ENCODE peak calls at places on chromosome 4, in five cellular contexts. L is OCI-LY7, R is fibroblast of mammary gland, C is ovary, P is left ventricle myocardium inferior. V is an unnamed sample.
A peak's percentile ranks its signal among the peaks of the same experiment; 100 is the strongest.

GRCh38 chr4:36082817-36083216 is 161.5 kb downstream of the ARAP2 start:
- DNase-seq in L (no peak), R (no peak), C (no peak), P (no peak), V (no peak)

GRCh38 chr4:170868191-170868590 is 778.4 kb upstream of the AADAT start:
- DNase-seq in L (no peak), R (peak; percentile 41), C (no peak), P (no peak), V (no peak)

GRCh38 chr4:184617611-184618196 is 31.5 kb downstream of the CASP3 start:
- DNase-seq in L (no peak), R (no peak), C (no peak), P (no peak), V (peak; percentile 55)

GRCh38 chr4:169315530-169316306 is 45.0 kb upstream of the SH3RF1 start:
- DNase-seq in L (no peak), R (peak; percentile 70), C (no peak), P (no peak), V (peak; percentile 40)

GRCh38 chr4:87543835-87544461 is 14.8 kb upstream of the SPARCL1 start:
- DNase-seq in L (no peak), R (peak; percentile 78), C (no peak), P (no peak), V (peak; percentile 80)

GRCh38 chr4:109303141-109303499 is 662 bp upstream of the COL25A1 start:
- DNase-seq in L (no peak), R (no peak), C (peak; percentile 16), P (no peak), V (no peak)

GRCh38 chr4:183352546-183352945 is 30.3 kb upstream of the CLDN24 start:
- DNase-seq in L (no peak), R (no peak), C (no peak), P (no peak), V (no peak)

GRCh38 chr4:121829511-121829910 is 5.8 kb upstream of the CCNA2 start:
- DNase-seq in L (no peak), R (no peak), C (no peak), P (no peak), V (no peak)

GRCh38 chr4:78517050-78517652 is 34.4 kb upstream of the ANXA3 start:
- DNase-seq in L (peak; percentile 27), R (peak; percentile 60), C (no peak), P (no peak), V (peak; percentile 64)

GRCh38 chr4:43564601-43565000 is 672.1 kb downstream of the GRXCR1 start:
- DNase-seq in L (no peak), R (no peak), C (no peak), P (no peak), V (no peak)

GRCh38 chr4:139736257-139736626 is 70.6 kb downstream of the MGST2 start:
- DNase-seq in L (no peak), R (peak; percentile 6), C (no peak), P (no peak), V (no peak)

GRCh38 chr4:69823481-69824186 is 36.3 kb downstream of the SULT1E1 start:
- DNase-seq in L (peak; percentile 18), R (peak; percentile 64), C (no peak), P (no peak), V (peak; percentile 65)

GRCh38 chr4:39505581-39505980 is 21.7 kb downstream of the UGDH start:
- DNase-seq in L (no peak), R (peak; percentile 44), C (no peak), P (no peak), V (no peak)

GRCh38 chr4:6123116-6123515 is 77.2 kb downstream of the JAKMIP1 start:
- DNase-seq in L (no peak), R (no peak), C (no peak), P (no peak), V (no peak)

GRCh38 chr4:95603393-95603792 is 54.6 kb upstream of the UNC5C start:
- DNase-seq in L (no peak), R (no peak), C (no peak), P (no peak), V (no peak)

GRCh38 chr4:95596676-95597075 is 47.9 kb upstream of the UNC5C start:
- DNase-seq in L (no peak), R (no peak), C (no peak), P (no peak), V (no peak)

GRCh38 chr4:95599777-95600436 is 51.1 kb upstream of the UNC5C start:
- DNase-seq in L (no peak), R (no peak), C (no peak), P (no peak), V (peak; percentile 2)

GRCh38 chr4:95602872-95603271 is 54.1 kb upstream of the UNC5C start:
- DNase-seq in L (no peak), R (no peak), C (no peak), P (no peak), V (no peak)

DNA sequence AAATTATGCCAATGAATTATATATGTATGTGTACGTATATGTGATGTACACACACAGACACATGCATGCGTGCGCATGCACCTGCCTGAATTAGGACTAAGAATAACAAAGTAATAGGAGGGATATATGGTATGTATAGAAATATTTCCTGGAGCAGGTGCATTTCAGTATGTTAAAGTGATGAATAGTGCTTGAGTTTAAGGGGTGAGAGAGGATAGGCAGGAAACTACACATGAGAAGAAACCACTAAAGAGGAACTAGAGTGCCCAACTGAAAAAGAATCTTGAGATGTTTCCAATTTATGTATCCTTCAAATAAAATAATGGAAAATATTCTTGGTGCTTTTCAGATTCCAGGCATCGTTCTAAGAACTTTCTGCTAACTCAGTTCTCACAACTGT is 52.6 kb upstream of the UNC5C start:
- DNase-seq in L (no peak), R (no peak), C (no peak), P (no peak), V (no peak)
- TF ChIP-seq CTCF in L (no peak), R (no peak), C (no peak), P (no peak), V (no peak)

GRCh38 chr4:116150152-116150551 is 935.2 kb downstream of the TRAM1L1 start:
- DNase-seq in L (no peak), R (no peak), C (no peak), P (no peak), V (no peak)
- TF ChIP-seq CTCF in L (no peak), R (no peak), C (no peak), P (no peak), V (no peak)

GRCh38 chr4:127482049-127482448 is 150.7 kb upstream of the INTU start:
- DNase-seq in L (no peak), R (peak; percentile 20), C (no peak), P (no peak), V (no peak)

GRCh38 chr4:127484101-127484500 is 148.7 kb upstream of the INTU start:
- DNase-seq in L (no peak), R (no peak), C (no peak), P (no peak), V (no peak)

GRCh38 chr4:127479031-127479622 is 153.6 kb upstream of the INTU start:
- DNase-seq in L (peak; percentile 30), R (peak; percentile 59), C (no peak), P (no peak), V (peak; percentile 57)
- TF ChIP-seq CTCF in L (peak; percentile 88), R (peak; percentile 54), C (peak; percentile 21), P (peak; percentile 64), V (peak; percentile 43)

GRCh38 chr4:101763576-101763975 is 27.0 kb upstream of the BANK1 start:
- DNase-seq in L (no peak), R (no peak), C (no peak), P (no peak), V (no peak)

GRCh38 chr4:101762544-101762943 is 28.0 kb upstream of the BANK1 start:
- DNase-seq in L (no peak), R (no peak), C (no peak), P (no peak), V (no peak)

GRCh38 chr4:101761405-101761804 is 29.1 kb upstream of the BANK1 start:
- DNase-seq in L (no peak), R (no peak), C (no peak), P (no peak), V (no peak)

GRCh38 chr4:101756181-101756580 is 34.3 kb upstream of the BANK1 start:
- DNase-seq in L (no peak), R (no peak), C (no peak), P (no peak), V (no peak)

DNA sequence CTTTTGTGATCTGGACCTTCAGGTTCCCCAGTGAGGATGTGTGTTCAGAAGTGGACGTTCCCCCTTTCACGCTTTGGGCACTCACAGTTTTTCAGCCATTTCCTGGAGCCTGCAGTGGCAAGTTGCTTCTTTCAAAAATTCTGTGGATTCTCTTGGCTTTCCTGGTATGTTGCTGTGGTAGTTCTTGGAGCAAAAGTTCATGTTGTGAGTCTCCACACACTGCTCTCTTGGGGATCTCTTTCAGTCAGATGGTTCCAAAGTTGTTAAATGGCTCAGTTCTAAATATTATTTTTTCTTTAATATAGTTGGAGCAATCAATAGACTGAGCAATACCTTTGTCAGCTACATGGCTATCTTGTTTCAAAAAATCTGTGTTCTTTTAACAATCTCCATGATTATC is 28.5 kb upstream of the BANK1 start:
- DNase-seq in L (no peak), R (no peak), C (no peak), P (no peak), V (no peak)
- TF ChIP-seq CTCF in L (no peak), R (no peak), C (no peak), P (no peak), V (no peak)

V was measured in cardiac muscle cell.